ENCODE peak calls at places on chromosome 17, in six cellular contexts. K, Z, L, U, D and G are unnamed samples.

GRCh38 chr17:48055531-48056245 is 7.5 kb downstream of the NFE2L1 start:
- DNase-seq in L (no peak), K (no peak), U (peak), Z (no peak), D (peak), G (no peak)

GRCh38 chr17:68387485-68387884 is 69.8 kb downstream of the WIPI1 start:
- DNase-seq in L (no peak), Z (no peak), U (no peak), K (no peak), D (no peak), G (no peak)

GRCh38 chr17:62307196-62307595 is 73.2 kb upstream of the EFCAB3 start:
- DNase-seq in K (no peak), L (no peak), U (no peak), D (no peak), Z (no peak), G (no peak)

GRCh38 chr17:48478224-48479013 is 48.4 kb upstream of the SKAP1 start:
- DNase-seq in U (no peak), K (no peak), Z (no peak), D (peak), L (no peak), G (no peak)

GRCh38 chr17:63116967-63117366 is 150.9 kb downstream of the TANC2 start:
- DNase-seq in Z (no peak), K (no peak), L (no peak), D (peak), U (peak), G (no peak)

GRCh38 chr17:6713130-6713917 is at the start of gene SLC13A5:
- DNase-seq in L (no peak), Z (peak), U (peak), K (no peak), D (peak), G (no peak)

GRCh38 chr17:4529533-4530152 is 25.5 kb downstream of the MYBBP1A start:
- DNase-seq in D (no peak), L (no peak), Z (no peak), K (no peak), U (no peak), G (no peak)

GRCh38 chr17:79831367-79832210 is 7.7 kb downstream of the CBX4 start:
- DNase-seq in U (no peak), Z (peak), L (peak), K (no peak), D (no peak), G (peak)

GRCh38 chr17:62666061-62666800 is 38.8 kb downstream of the MRC2 start:
- DNase-seq in Z (no peak), U (no peak), L (no peak), K (no peak), D (no peak), G (no peak)

GRCh38 chr17:42843358-42843934 is 934 bp upstream of the AOC2 start:
- DNase-seq in Z (peak), K (no peak), L (peak), D (peak), U (peak), G (peak)

GRCh38 chr17:51371732-51372151 is 111.4 kb downstream of the UTP18 start:
- DNase-seq in L (peak), K (no peak), U (peak), Z (peak), D (peak), G (peak)

GRCh38 chr17:17749921-17750320 is 68.7 kb downstream of the RAI1 start:
- DNase-seq in L (peak), K (peak), U (peak), Z (peak), D (peak), G (peak)
- H3K27ac ChIP-seq in L (peak), K (no peak), U (no peak), Z (peak), D (no peak), G (peak)

GRCh38 chr17:12726131-12726530 is 60.4 kb downstream of the MYOCD start:
- DNase-seq in U (no peak), L (no peak), D (no peak), K (no peak), Z (no peak), G (no peak)

GRCh38 chr17:12730421-12730820 is 58.9 kb upstream of the ARHGAP44 start:
- DNase-seq in U (peak), L (no peak), K (no peak), Z (no peak), D (no peak), G (no peak)

GRCh38 chr17:12727076-12727750 is 61.5 kb downstream of the MYOCD start:
- DNase-seq in L (no peak), K (no peak), U (peak), Z (no peak), D (peak), G (no peak)

GRCh38 chr17:12729086-12729485 is 60.2 kb upstream of the ARHGAP44 start:
- DNase-seq in K (no peak), U (peak), L (no peak), Z (no peak), D (no peak), G (no peak)

DNA sequence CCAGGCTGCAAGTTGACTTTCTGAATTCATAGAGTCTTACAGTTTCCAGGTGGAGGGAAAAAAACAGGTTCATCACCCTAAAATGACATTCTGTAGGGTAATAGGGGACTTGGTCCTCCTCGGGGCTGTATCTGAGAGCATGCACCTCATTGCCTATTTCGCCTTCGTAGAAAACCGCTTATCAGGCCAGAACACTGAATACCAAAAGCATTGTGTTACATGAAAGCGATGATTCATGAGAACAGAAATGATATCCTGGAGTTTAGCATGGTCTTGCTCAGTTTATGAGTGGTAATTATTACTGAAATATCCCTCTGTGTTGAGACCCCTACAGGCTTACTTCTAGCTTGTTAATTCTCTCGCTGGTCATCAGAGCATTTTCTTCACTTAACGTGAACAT is 61.4 kb upstream of the ARHGAP44 start:
- DNase-seq in D (no peak), K (no peak), Z (no peak), L (no peak), U (peak), G (no peak)
- H3K27ac ChIP-seq in D (no peak), K (peak), Z (no peak), L (no peak), U (no peak), G (no peak)

DNA sequence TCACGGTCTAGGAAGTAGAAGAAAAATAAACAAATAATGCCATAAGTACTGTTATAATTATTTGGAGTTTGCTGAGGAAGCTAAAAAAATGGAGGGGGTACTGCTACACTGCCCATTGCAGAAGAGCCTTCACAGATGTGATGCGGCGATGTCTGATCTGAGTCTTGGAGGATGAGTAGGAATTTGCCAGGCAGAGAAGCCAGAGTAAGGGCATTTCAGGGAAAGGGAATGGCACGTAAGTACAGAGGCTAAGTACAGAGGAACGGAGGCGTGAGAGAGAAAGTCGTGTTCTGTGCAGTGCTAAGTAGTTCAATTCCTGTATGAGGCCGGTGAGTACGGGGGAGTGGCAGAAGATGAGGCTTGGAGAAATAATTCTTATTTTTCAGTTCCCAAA is 741 bp upstream of the GRB2 start:
- DNase-seq in D (peak), Z (no peak), L (no peak), K (no peak), U (peak), G (no peak)
- H3K27ac ChIP-seq in D (no peak), Z (no peak), L (peak), K (peak), U (no peak), G (peak)

DNA sequence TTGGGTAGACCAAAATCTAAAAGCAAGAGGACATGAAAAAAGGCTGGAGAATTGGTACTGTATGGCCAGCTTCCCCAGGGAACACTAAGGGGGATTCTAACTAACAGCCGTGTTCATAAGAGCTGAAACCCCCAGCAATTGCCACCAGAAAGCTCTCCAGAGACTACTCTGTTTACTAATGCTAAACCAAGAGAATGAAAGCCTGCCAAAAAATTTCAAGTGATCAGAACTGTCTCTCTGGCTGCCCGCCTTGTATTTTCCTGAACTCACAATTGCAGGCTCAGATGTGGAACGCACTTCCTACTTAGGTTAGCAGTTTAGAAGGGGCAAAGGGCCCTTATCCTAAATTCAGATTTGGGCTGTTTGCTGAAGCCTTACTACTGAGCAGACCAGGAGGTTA is 24.1 kb downstream of the MYH10 start:
- DNase-seq in L (no peak), U (no peak), Z (no peak), D (peak), K (no peak), G (no peak)
- H3K27ac ChIP-seq in L (no peak), U (no peak), Z (no peak), D (no peak), K (no peak), G (no peak)